ENCODE peak calls at places on chromosomes 11 and 22, in ten cellular contexts. Z is fibroblast of lung, S is pancreas, Y is fibroblast of the aortic adventitia, F is HCT116, C is activated B cell treated with CpG ODN at 0.5 μM for 24 hours, W is H9, B is nephron progenitor cell, I is right lobe of liver, J is HFFc6. R is an unnamed sample.

GRCh38 chr11:110903830-110904229 is 191.6 kb upstream of the ARHGAP20 start:
- DNase-seq in Z (peak), S (no peak), Y (no peak), F (no peak), C (no peak), W (no peak), B (no peak), I (no peak), J (peak), R (no peak)

GRCh38 chr11:110367571-110367970 is 62.2 kb upstream of the FDX1 start:
- DNase-seq in Z (no peak), S (no peak), Y (peak), F (no peak), C (no peak), W (no peak), B (no peak), I (no peak), J (no peak), R (no peak)

GRCh38 chr11:34624069-34624468 is 3.2 kb downstream of the EHF start:
- DNase-seq in Z (no peak), S (no peak), Y (no peak), F (no peak), C (peak), W (no peak), B (no peak), I (no peak), J (no peak), R (peak)

GRCh38 chr11:2660357-2660939 is 39.3 kb downstream of the KCNQ1OT1 start:
- DNase-seq in Z (no peak), S (no peak), Y (no peak), F (no peak), C (no peak), W (no peak), B (no peak), I (no peak), J (no peak), R (no peak)

GRCh38 chr11:61687420-61687819 is 7.2 kb downstream of the DAGLA start:
- DNase-seq in Z (no peak), S (peak), Y (no peak), F (no peak), C (no peak), W (no peak), B (no peak), I (no peak), J (no peak), R (no peak)

GRCh38 chr11:60485987-60486386 is 6.6 kb upstream of the MS4A12 start:
- DNase-seq in Z (no peak), S (peak), Y (no peak), F (peak), C (peak), W (peak), B (peak), I (no peak), J (no peak), R (no peak)

GRCh38 chr11:130699561-130699960 is 216.7 kb downstream of the SNX19 start:
- DNase-seq in Z (no peak), S (no peak), Y (no peak), F (no peak), C (no peak), W (no peak), B (no peak), I (no peak), J (no peak), R (no peak)

GRCh38 chr11:106585061-106585460 is 433.2 kb downstream of the GUCY1A2 start:
- DNase-seq in Z (peak), S (no peak), Y (peak), F (no peak), C (no peak), W (peak), B (no peak), I (no peak), J (peak), R (no peak)

GRCh38 chr11:30326114-30326783 is 3.3 kb downstream of the ARL14EP start:
- DNase-seq in Z (peak), S (no peak), Y (peak), F (no peak), C (no peak), W (no peak), B (no peak), I (no peak), J (peak), R (no peak)

GRCh38 chr11:11467278-11467677 is 114.2 kb upstream of the CSNK2A3 start:
- DNase-seq in Z (no peak), S (no peak), Y (no peak), F (no peak), C (no peak), W (no peak), B (no peak), I (no peak), J (no peak), R (no peak)

GRCh38 chr22:27630754-27631153 is 170.8 kb downstream of the MN1 start:
- DNase-seq in Z (no peak), S (no peak), Y (no peak), F (no peak), C (no peak), W (peak), B (no peak), I (no peak), J (no peak), R (no peak)

DNA sequence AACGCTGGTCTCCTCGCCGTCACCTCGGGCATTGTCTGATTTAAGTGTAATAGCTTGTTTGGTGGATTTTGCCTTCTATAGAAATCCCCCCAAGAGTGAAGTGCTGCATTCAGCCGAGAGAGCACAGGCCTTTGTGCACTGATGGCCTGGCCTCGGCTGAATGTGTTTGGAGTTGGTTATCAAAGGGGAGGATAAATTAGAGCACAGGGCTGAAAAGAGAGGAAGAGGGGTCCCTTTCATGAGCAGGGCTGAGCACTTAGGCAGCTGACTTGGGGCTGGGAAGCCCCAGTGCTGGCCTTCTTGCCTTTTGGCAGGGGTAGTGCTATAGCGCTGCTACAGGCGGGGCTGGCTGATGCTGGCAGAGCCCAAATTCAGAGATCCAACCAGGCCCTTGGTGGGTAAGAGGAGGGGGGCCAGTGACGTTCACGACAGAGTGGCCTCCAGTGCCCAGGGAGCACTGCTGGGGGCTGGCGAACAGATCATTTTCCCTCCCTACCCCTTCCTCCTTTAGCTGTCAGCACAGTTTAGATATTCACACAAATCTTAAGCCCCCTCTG is 161.2 kb upstream of the CADM1 start:
- DNase-seq in Z (no peak), S (no peak), Y (no peak), F (no peak), C (no peak), W (peak), B (no peak), I (no peak), J (no peak), R (no peak)
- TF ChIP-seq CTCF in Z (no peak), S (no peak), Y (no peak), F (no peak), C (no peak), W (no peak), B (no peak), I (no peak), J (no peak), R (no peak)

DNA sequence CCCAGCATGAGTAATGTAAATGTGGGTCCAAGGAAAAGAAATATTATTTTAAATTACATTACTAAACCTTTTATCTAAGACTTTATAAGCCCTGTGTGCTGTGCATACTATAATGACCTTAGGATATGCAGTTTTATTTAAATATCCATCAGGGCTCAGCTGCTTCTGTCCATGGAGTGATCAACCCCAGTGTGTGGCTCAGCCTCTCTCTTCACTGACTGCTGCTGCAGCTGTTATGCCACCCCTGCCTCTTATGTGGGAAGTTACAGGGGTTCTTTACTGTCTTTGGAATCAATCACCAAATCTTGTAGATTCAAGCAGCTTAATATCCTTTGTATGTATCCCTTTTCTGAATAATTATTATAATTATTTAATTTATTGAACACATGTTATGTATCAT is 54.4 kb downstream of the FAT3 start:
- DNase-seq in Z (no peak), S (no peak), Y (no peak), F (no peak), C (no peak), W (no peak), B (no peak), I (no peak), J (no peak), R (no peak)
- TF ChIP-seq CTCF in Z (no peak), S (no peak), Y (no peak), F (no peak), C (no peak), W (no peak), B (no peak), I (no peak), J (no peak), R (no peak)

GRCh38 chr22:37103151-37103550 is 6.4 kb downstream of the TMPRSS6 start:
- DNase-seq in Z (no peak), S (no peak), Y (no peak), F (no peak), C (no peak), W (no peak), B (no peak), I (no peak), J (no peak), R (no peak)

GRCh38 chr22:37095113-37095512 is 14.4 kb downstream of the TMPRSS6 start:
- DNase-seq in Z (no peak), S (no peak), Y (no peak), F (no peak), C (no peak), W (no peak), B (no peak), I (no peak), J (no peak), R (no peak)

GRCh38 chr22:37101311-37102063 is 8.0 kb downstream of the TMPRSS6 start:
- DNase-seq in Z (no peak), S (no peak), Y (no peak), F (no peak), C (no peak), W (no peak), B (no peak), I (no peak), J (no peak), R (no peak)

GRCh38 chr22:37100589-37101127 is 8.9 kb downstream of the TMPRSS6 start:
- DNase-seq in Z (no peak), S (no peak), Y (no peak), F (no peak), C (no peak), W (no peak), B (no peak), I (no peak), J (no peak), R (no peak)

GRCh38 chr22:37098976-37099577 is 10.4 kb downstream of the TMPRSS6 start:
- DNase-seq in Z (peak), S (no peak), Y (no peak), F (no peak), C (no peak), W (peak), B (no peak), I (no peak), J (no peak), R (no peak)
- TF ChIP-seq CTCF in Z (no peak), S (no peak), Y (peak), F (peak), C (no peak), W (peak), B (no peak), I (no peak), J (peak), R (no peak)

GRCh38 chr11:74091549-74091948 is 79.3 kb downstream of the C2CD3 start:
- DNase-seq in Z (no peak), S (no peak), Y (no peak), F (no peak), C (no peak), W (no peak), B (no peak), I (no peak), J (no peak), R (no peak)

GRCh38 chr11:74086242-74086884 is 77.5 kb upstream of the UCP3 start:
- DNase-seq in Z (peak), S (no peak), Y (no peak), F (no peak), C (no peak), W (no peak), B (no peak), I (no peak), J (no peak), R (no peak)

GRCh38 chr11:74094393-74094792 is 76.4 kb downstream of the C2CD3 start:
- DNase-seq in Z (no peak), S (no peak), Y (no peak), F (no peak), C (no peak), W (no peak), B (no peak), I (no peak), J (no peak), R (no peak)

GRCh38 chr11:74092425-74092824 is 78.4 kb downstream of the C2CD3 start:
- DNase-seq in Z (no peak), S (no peak), Y (no peak), F (no peak), C (no peak), W (no peak), B (no peak), I (no peak), J (no peak), R (no peak)

GRCh38 chr11:74090701-74091100 is 80.1 kb downstream of the C2CD3 start:
- DNase-seq in Z (peak), S (no peak), Y (peak), F (no peak), C (no peak), W (no peak), B (no peak), I (no peak), J (no peak), R (no peak)
- TF ChIP-seq CTCF in Z (peak), S (no peak), Y (peak), F (peak), C (no peak), W (peak), B (no peak), I (no peak), J (peak), R (no peak)

GRCh38 chr11:119484741-119485605 is 62.0 kb upstream of the THY1 start:
- DNase-seq in Z (no peak), S (no peak), Y (no peak), F (no peak), C (no peak), W (peak), B (peak), I (no peak), J (no peak), R (no peak)
- TF ChIP-seq CTCF in Z (peak), S (no peak), Y (peak), F (peak), C (no peak), W (peak), B (no peak), I (no peak), J (peak), R (no peak)

GRCh38 chr11:92311616-92312449 is 87.2 kb downstream of the FAT3 start:
- DNase-seq in Z (no peak), S (no peak), Y (no peak), F (no peak), C (no peak), W (peak), B (no peak), I (no peak), J (peak), R (no peak)
- TF ChIP-seq CTCF in Z (no peak), S (no peak), Y (no peak), F (no peak), C (no peak), W (peak), B (no peak), I (no peak), J (peak), R (no peak)

GRCh38 chr22:24006914-24007214 is 1.6 kb upstream of the GSTT4 start:
- DNase-seq in Z (no peak), S (no peak), Y (no peak), F (no peak), C (no peak), W (no peak), B (no peak), I (no peak), J (no peak), R (no peak)

GRCh38 chr22:24007253-24008021 is 2.2 kb upstream of the GSTT4 start:
- DNase-seq in Z (no peak), S (no peak), Y (no peak), F (no peak), C (no peak), W (no peak), B (no peak), I (no peak), J (no peak), R (no peak)

GRCh38 chr22:24008022-24008283 is 2.7 kb upstream of the GSTT4 start:
- DNase-seq in Z (no peak), S (no peak), Y (no peak), F (no peak), C (no peak), W (no peak), B (no peak), I (no peak), J (no peak), R (no peak)

GRCh38 chr22:24005201-24005600 is at the start of gene GSTT4:
- DNase-seq in Z (no peak), S (no peak), Y (peak), F (no peak), C (no peak), W (no peak), B (no peak), I (no peak), J (no peak), R (no peak)

GRCh38 chr22:24006207-24006913 is 1.1 kb upstream of the GSTT4 start:
- DNase-seq in Z (no peak), S (no peak), Y (no peak), F (no peak), C (no peak), W (no peak), B (no peak), I (no peak), J (no peak), R (no peak)
- TF ChIP-seq CTCF in Z (no peak), S (no peak), Y (no peak), F (no peak), C (no peak), W (no peak), B (no peak), I (no peak), J (no peak), R (no peak)

DNA sequence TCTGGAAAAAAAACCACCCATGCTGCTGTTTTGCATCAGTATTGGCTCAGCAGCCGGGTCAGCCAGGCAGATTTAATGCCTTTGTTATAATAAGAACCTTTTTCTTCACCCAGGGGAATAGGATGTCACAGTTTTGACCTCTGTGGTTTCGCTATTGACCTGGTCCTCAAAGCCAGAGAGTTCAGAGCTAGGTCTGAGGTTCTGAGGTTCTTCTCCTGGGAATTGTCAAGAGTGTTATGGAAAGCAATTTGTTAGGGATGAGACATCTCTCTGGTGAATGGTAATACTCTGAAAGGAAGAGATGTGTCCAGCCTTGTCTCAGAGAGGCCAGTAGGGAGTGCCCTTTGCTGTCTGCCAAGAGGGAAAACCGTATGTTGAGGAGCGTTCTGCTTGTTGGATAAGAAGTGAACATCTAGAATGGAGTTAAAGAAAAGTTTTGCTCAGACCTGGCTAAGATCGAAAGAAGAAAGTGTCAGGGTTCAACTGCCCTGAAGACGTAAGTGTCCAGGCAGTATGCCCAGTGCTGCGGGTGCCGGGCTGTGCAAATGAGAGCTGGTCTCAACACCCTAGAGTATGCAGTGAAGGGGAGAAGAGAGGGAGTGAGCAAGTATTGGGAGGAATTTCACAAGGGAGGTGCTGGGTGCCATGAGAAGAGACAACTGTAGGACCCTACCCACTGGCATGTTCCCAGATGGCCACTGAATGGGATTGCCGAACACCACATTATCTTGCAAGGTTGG is 150.9 kb upstream of the TTC12 start:
- DNase-seq in Z (peak), S (no peak), Y (peak), F (no peak), C (no peak), W (no peak), B (no peak), I (no peak), J (no peak), R (no peak)
- TF ChIP-seq CTCF in Z (no peak), S (no peak), Y (peak), F (no peak), C (no peak), W (peak), B (no peak), I (no peak), J (no peak), R (no peak)

DNA sequence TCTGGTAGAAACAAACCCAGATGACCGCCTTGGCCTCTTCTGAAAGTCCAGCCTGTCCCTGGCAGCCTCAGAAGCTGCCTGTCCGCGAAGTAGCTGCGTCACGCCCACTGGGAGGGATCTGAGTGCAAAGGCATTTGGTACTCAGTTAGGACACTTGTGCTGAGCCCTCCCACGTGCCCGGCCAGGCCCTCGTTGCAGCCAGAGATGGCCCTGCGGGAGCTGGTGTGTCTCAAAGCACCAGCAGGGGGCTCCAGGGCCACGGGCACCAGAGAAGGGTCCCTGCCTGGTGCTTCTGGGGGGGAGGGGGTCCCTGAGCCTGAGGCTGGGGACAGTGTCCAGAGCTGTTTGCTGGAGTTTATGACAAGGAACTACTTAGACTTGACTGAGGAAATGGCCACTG is 5.8 kb downstream of the SELENOO start:
- DNase-seq in Z (peak), S (no peak), Y (peak), F (no peak), C (no peak), W (peak), B (peak), I (peak), J (no peak), R (no peak)
- TF ChIP-seq CTCF in Z (peak), S (peak), Y (peak), F (peak), C (no peak), W (peak), B (peak), I (peak), J (peak), R (no peak)

R was measured in natural killer cell.